ENCODE peak calls at places on chromosomes 2 and 18, in six cellular contexts. X, B, U, E, T and K are unnamed samples.

GRCh38 chr2:20522311-20522710 is 75.4 kb downstream of the RHOB start:
- DNase-seq in X (no peak), B (no peak), U (no peak), E (no peak), T (no peak), K (no peak)

GRCh38 chr2:12304494-12305228 is 412.1 kb upstream of the TRIB2 start:
- DNase-seq in X (no peak), B (no peak), U (no peak), E (no peak), T (no peak), K (no peak)

GRCh38 chr2:163441603-163442002 is 294.2 kb downstream of the FIGN start:
- DNase-seq in X (no peak), B (no peak), U (no peak), E (no peak), T (no peak), K (no peak)

GRCh38 chr2:65478498-65479135 is 46.2 kb upstream of the SPRED2 start:
- DNase-seq in X (no peak), B (no peak), U (no peak), E (no peak), T (no peak), K (no peak)

GRCh38 chr18:62621546-62621945 is 93.8 kb upstream of the PHLPP1 start:
- DNase-seq in X (no peak), B (no peak), U (no peak), E (no peak), T (no peak), K (no peak)

GRCh38 chr2:210286123-210286680 is 28.8 kb downstream of the MYL1 start:
- DNase-seq in X (no peak), B (no peak), U (no peak), E (no peak), T (no peak), K (no peak)

GRCh38 chr2:46306988-46307655 is 9.9 kb downstream of the EPAS1 start:
- DNase-seq in X (no peak), B (no peak), U (no peak), E (peak; percentile 97), T (no peak), K (no peak)

GRCh38 chr2:196113061-196113974 is 44.7 kb upstream of the DNAH7 start:
- DNase-seq in X (no peak), B (no peak), U (no peak), E (no peak), T (no peak), K (no peak)

GRCh38 chr18:47619771-47620170 is 310.7 kb downstream of the SMAD2 start:
- DNase-seq in X (no peak), B (no peak), U (no peak), E (no peak), T (no peak), K (no peak)

GRCh38 chr2:187547353-187547979 is 6.8 kb downstream of the TFPI start:
- DNase-seq in X (no peak), B (peak; percentile 63), U (no peak), E (no peak), T (no peak), K (peak; percentile 92)

GRCh38 chr2:55954306-55955035 is 30.9 kb upstream of the EFEMP1 start:
- DNase-seq in X (no peak), B (no peak), U (no peak), E (no peak), T (no peak), K (no peak)

GRCh38 chr2:64133828-64134227 is 10.4 kb downstream of the PELI1 start:
- DNase-seq in X (no peak), B (no peak), U (no peak), E (no peak), T (no peak), K (no peak)

GRCh38 chr2:25230626-25231311 is 62.4 kb upstream of the POMC start:
- DNase-seq in X (no peak), B (peak; percentile 37), U (no peak), E (no peak), T (no peak), K (no peak)

GRCh38 chr2:130972410-130972809 is 120.8 kb downstream of the FAM168B start:
- DNase-seq in X (no peak), B (no peak), U (no peak), E (no peak), T (no peak), K (peak; percentile 73)

GRCh38 chr2:7044253-7045250 is 127.3 kb downstream of the RNF144A start:
- DNase-seq in X (peak; percentile 16), B (peak; percentile 83), U (peak; percentile 67), E (peak; percentile 48), T (peak; percentile 19), K (peak; percentile 15)

GRCh38 chr2:226334981-226335720 is 464.5 kb downstream of the IRS1 start:
- DNase-seq in X (no peak), B (no peak), U (no peak), E (peak; percentile 34), T (no peak), K (peak; percentile 24)

GRCh38 chr2:158817596-158817995 is 22.5 kb downstream of the DAPL1 start:
- DNase-seq in X (no peak), B (no peak), U (no peak), E (no peak), T (no peak), K (no peak)

DNA sequence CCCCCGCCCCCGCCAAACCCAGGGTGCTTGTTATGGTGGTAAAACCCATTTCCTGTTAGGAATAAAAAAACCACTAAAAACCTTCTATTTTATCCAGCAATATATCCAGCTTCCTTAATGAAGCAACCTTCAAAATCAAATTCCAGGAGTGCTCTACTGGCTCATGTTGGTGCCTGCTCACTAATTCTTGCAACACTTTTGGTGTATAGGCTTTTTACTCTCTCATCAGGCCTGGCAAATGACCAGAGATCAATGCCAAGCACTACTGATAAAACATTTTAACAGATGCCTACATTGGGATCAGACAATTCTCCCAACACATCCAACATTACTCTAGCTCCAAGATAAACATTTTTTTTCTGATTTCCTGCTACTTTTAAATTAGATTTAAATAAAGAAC is 312.4 kb downstream of the KCNJ3 start:
- DNase-seq in X (no peak), B (no peak), U (no peak), E (no peak), T (no peak), K (no peak)
- TF ChIP-seq ATF3 in X (no peak), B (no peak), U (no peak), E (no peak), T (no peak), K (no peak)

DNA sequence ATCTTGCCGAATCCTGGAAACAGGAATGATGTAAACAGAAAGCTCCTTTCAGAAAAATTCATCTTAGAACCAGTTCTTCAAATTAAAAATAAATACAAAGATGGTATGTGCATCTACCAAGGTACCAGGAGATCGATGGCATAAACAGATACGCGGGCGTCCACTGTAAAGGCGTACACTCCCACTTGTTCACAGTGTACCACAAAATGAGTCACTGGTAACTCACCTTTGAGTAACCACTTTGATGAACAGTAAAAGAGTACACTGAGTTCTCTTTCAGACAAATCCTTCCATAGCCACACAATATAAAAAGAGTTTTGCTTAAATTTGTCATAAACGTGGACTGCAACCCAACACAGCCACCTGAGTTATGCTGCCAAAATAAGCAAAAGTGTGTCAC is 128.3 kb downstream of the DNER start:
- DNase-seq in X (no peak), B (no peak), U (no peak), E (no peak), T (no peak), K (peak; percentile 48)
- TF ChIP-seq ATF3 in X (no peak), B (no peak), U (no peak), E (no peak), T (no peak), K (no peak)

DNA sequence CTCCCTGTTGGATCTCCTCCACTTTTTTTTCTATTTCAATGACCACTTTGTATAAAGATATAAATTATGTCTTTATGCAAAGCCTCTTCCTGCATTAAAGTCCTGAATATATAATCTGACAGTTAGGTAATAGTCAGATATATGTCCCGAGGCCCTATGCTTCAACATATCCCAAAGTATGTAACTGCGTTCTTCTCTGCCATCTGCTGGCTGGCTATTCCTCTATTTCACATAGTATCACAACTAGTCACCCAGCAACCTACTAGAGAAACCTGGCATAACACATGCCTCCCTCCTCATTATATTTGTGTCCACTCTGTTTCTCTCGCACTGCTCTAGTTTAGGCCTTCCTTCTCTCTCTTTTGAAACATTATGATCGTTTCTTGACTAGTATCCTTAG is 640.8 kb downstream of the DPP10 start:
- DNase-seq in X (no peak), B (no peak), U (no peak), E (no peak), T (no peak), K (no peak)
- TF ChIP-seq ATF3 in X (no peak), B (no peak), U (no peak), E (no peak), T (no peak), K (no peak)

GRCh38 chr2:54903736-54904554 is 146.3 kb downstream of the RTN4 start:
- DNase-seq in X (no peak), B (no peak), U (no peak), E (no peak), T (peak; percentile 7), K (peak; percentile 96)
- TF ChIP-seq ATF3 in X (no peak), B (peak; percentile 75), U (no peak), E (no peak), T (no peak), K (peak; percentile 53)

DNA sequence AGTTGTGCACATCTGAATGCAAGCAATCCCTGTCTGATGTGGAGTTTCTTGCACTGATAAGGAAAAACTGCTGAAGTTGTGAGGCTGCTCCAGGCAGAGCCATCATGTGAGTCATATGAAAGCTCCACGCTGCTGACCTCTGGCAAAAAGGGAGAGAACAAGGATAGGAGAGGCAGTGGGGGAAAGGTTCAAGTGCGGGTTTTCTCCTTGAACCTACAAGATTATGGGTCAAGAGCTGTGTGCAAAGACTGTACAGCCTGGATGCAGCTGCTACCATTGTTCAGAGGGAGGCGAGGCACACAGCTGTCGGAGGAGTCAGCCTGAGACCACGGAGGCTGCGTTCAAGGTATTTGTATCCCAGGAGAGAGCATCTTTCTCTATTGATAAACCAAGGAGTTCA is at the start of gene CDK15:
- DNase-seq in X (no peak), B (no peak), U (no peak), E (no peak), T (no peak), K (no peak)
- TF ChIP-seq ATF3 in X (no peak), B (no peak), U (no peak), E (no peak), T (no peak), K (no peak)

DNA sequence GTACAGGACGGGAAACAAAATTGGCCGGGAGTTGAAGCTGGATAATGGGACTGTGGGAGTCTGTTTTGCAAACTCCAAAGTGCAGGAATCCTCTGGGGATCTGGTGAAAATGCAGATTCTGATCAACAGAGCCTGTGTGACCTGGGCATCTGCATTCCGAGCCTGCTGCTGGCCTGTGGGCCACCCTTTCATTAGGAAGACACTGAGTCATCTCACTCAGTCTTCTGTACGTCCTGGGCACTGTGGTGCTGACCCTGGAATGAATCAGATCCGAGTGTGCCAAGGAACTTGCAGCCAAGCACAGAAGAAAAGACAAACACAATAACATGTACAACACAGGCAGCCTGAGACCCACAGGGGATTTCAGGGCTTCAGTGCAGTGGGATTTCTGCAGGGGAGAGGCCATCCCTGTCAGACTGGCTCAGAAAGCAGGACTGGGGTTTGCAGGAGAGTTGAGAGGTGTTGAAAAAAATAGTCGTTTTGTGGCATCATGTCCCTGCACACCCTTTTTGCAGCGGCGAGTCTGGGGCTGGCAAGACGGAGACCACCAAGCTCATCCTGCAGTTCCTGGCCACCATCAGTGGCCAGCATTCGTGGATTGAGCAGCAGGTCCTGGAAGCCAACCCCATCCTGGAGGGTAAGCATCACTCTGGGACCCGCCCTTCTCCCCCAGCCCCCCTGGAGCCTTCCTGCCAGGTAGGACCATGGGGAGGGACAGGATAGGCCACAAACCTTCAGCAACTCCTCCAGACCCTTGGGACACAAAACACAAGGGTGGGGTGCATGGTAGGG is 34.0 kb downstream of the MYO7B start:
- DNase-seq in X (no peak), B (no peak), U (no peak), E (no peak), T (no peak), K (no peak)
- TF ChIP-seq ATF3 in X (no peak), B (no peak), U (no peak), E (no peak), T (no peak), K (no peak)

GRCh38 chr18:72456802-72457201 is 87.3 kb downstream of the CBLN2 start:
- DNase-seq in X (no peak), B (no peak), U (no peak), E (no peak), T (no peak), K (no peak)
- TF ChIP-seq ATF3 in X (no peak), B (no peak), U (no peak), E (no peak), T (no peak), K (no peak)